ENCODE peak calls at places on chromosomes 3 and 15, in five cellular contexts. E, S, N, X and A are unnamed samples.

GRCh38 chr15:36966704-36967103 is 133.6 kb downstream of the MEIS2 start:
- DNase-seq in E (no peak), S (no peak), N (no peak), X (no peak), A (no peak)

GRCh38 chr15:95247068-95247984 is 1016.0 kb downstream of the MCTP2 start:
- DNase-seq in E (peak), S (peak), N (peak), X (no peak), A (no peak)

GRCh38 chr3:174068035-174068434 is 670.5 kb downstream of the NLGN1 start:
- DNase-seq in E (no peak), S (no peak), N (no peak), X (no peak), A (no peak)

GRCh38 chr15:45394681-45395080 is 16.3 kb upstream of the GATM start:
- DNase-seq in E (no peak), S (no peak), N (no peak), X (no peak), A (no peak)

GRCh38 chr15:89101302-89102191 is 13.3 kb downstream of the ABHD2 start:
- DNase-seq in E (peak), S (peak), N (peak), X (peak), A (no peak)

GRCh38 chr3:133600682-133601081 is 27.2 kb downstream of the CDV3 start:
- DNase-seq in E (no peak), S (no peak), N (no peak), X (no peak), A (no peak)

GRCh38 chr3:172839679-172840078 is 89.2 kb downstream of the ECT2 start:
- DNase-seq in E (no peak), S (no peak), N (peak), X (no peak), A (no peak)

GRCh38 chr3:123919353-123919752 is 35.2 kb upstream of the MYLK start:
- DNase-seq in E (no peak), S (no peak), N (no peak), X (no peak), A (no peak)

GRCh38 chr15:70853270-70853854 is 595 bp downstream of the LARP6 start:
- DNase-seq in E (no peak), S (peak), N (peak), X (no peak), A (peak)

GRCh38 chr15:70509282-70510272 is 253.8 kb downstream of the UACA start:
- DNase-seq in E (no peak), S (no peak), N (no peak), X (no peak), A (no peak)

GRCh38 chr3:106699093-106699492 is 678.1 kb upstream of the CCDC54 start:
- DNase-seq in E (no peak), S (no peak), N (no peak), X (no peak), A (no peak)

GRCh38 chr3:170154084-170154483 is 27.4 kb downstream of the PHC3 start:
- DNase-seq in E (no peak), S (no peak), N (peak), X (no peak), A (no peak)

GRCh38 chr3:15795563-15796308 is 2.0 kb downstream of the ANKRD28 start:
- DNase-seq in E (no peak), S (peak), N (peak), X (no peak), A (no peak)

GRCh38 chr15:83659011-83659811 is 5.3 kb downstream of the ADAMTSL3 start:
- DNase-seq in E (no peak), S (peak), N (no peak), X (no peak), A (no peak)

DNA sequence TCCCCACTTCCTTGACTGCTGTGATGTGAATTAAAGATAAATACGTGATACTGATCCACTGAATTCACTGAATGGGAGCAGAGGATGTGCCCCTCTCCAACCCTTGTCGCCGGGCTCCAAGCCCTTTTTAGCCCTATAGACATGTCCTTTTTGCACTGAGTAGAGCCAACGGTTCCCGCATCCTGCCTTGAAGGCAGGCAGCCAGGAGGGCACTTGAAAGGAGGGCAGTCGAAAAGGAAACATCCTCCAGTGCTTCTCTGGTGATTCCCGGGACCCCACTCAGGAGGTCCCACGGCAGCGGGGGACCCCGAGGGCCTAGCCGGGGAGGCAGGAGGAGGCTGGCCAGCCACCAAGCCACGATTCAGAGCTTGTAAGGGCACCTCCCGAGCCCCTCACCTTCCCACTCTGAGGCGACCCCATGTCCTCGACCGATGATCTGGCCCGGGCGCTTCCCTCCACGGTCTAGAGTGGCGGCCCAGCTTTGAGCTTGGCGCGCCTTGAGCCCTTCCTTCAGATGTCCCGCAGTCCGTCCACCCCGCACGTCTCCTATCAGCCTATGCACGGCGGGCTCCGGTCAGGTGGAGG is 854 bp upstream of the MANF start:
- DNase-seq in E (peak), S (no peak), N (no peak), X (no peak), A (peak)
- TF ChIP-seq CTCF in E (no peak), S (no peak), N (no peak), X (no peak), A (no peak)

GRCh38 chr3:17176757-17177156 is 292.0 kb downstream of the PLCL2 start:
- DNase-seq in E (no peak), S (peak), N (no peak), X (no peak), A (no peak)
- TF ChIP-seq CTCF in E (no peak), S (no peak), N (no peak), X (no peak), A (no peak)

DNA sequence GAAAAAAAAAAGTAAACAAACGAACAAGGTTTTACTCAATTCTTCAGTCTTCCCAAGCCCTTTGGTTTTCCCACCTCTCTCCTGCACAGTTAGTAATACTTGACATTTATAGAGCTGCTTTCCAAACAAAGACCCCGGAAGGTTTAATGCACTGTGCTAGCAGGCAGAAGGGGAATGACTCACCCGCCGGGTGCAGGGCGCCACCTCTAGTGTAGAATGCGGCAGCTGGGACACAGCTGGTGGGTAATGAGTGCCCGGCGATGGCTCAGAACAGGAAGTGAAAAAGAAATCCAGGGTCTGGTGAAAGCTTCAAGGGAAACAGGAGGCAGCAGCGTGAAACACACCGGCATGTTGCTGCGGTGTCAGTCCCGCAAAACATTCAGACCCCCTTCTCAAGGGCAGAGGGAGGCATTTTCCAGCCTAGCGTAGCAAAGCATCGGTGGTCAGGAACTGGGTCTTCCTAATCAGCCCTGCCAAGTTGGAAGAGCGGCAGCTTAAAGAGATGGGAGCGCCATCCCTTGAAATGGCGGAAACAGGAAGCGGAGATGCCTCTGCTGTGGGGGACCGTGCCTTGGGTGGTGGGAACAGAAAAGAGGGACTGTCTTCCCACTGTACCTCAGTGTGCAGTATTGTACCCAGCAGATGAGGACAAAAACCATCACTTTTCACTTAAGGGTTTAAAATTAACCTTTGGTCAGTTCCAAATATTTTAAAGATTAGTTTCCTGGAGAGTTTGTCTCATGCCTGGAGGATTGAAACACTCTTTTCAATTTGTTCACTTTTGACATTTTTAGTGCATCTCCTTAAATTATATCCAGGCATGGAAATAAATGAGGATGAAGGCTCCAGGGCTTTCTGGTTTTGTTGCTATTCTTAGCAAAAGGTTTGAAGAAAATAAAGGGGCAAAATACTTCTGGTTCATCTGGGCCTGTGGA is 160.8 kb upstream of the MCTP2 start:
- DNase-seq in E (no peak), S (no peak), N (no peak), X (no peak), A (no peak)
- TF ChIP-seq CTCF in E (no peak), S (no peak), N (no peak), X (no peak), A (no peak)

DNA sequence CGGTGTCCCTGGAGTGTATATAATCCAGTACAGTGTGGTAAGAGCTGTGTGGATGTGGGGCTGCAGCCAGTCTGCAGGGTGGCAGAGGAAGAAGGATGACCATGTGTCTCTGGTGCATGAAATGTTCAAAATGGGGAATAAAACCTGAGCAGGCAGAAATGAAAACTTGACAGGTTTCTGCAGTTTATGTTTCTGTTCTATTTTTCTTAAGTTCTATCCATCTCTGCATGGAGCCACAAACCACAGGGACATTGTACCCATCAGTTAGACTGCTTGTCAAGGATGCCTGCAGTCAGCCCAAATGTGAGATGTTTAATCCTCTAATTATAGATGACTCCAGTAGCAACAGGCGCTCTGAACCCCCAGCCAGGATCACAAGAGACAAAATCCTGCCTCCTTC is 216.7 kb downstream of the IL20RB start:
- DNase-seq in E (no peak), S (no peak), N (no peak), X (no peak), A (no peak)
- TF ChIP-seq CTCF in E (no peak), S (no peak), N (no peak), X (no peak), A (no peak)

DNA sequence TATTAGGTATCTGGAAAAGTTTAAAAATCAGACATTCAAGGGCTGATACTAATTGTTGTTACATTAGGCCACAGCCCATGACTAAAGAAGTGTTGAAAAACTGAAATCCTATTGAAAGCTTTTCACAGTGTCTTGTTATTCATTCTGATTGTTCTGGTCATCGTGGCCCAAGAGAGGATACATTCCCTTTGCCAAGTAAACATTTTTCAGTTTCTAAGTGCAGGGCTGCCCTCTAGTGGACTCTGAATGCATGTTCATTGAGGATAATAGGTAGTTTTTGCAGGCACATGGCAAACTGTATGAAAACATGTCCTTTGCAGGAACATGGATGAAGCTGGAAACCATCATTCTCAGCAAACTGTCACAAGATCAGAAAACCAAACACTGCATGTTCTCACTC is 181.1 kb downstream of the MYRIP start:
- DNase-seq in E (peak), S (peak), N (peak), X (no peak), A (peak)
- TF ChIP-seq CTCF in E (peak), S (peak), N (peak), X (peak), A (peak)

DNA sequence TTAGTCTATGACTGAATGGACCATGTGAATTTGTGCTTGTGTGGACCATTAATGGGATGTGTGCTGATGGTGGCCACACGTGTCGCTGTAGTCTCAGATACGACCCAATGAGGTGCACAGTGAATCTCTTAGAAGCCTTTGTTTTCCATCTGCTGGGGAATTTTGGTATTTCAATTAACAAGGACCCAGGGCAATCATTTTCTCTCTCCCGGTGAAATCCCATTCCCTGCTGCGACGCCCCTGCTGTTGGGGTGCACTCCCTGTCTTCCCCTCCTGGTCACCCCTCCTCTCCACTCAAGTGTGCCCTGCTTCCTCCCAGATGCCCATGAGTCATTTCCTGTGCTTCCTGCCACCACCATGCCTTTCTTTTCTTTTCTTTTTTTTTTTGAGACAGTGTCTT is 32.7 kb downstream of the EBLN2 start:
- DNase-seq in E (no peak), S (no peak), N (no peak), X (no peak), A (no peak)
- TF ChIP-seq CTCF in E (no peak), S (peak), N (no peak), X (no peak), A (peak)